ENCODE peak calls at places on chromosomes 6 and 20, in four cellular contexts. Z is T follicular helper cell, T is GM13976, E is uterus. Y is an unnamed sample.

GRCh38 chr20:61297981-61298380 is 45.9 kb downstream of the CDH4 start:
- DNase-seq in T (no peak), E (no peak), Z (no peak), Y (no peak)

GRCh38 chr20:51326241-51326819 is 216.2 kb downstream of the NFATC2 start:
- DNase-seq in Z (no peak), T (peak; percentile 54), E (no peak), Y (no peak)

GRCh38 chr6:44569931-44570385 is 182.5 kb downstream of the CDC5L start:
- DNase-seq in E (no peak), Z (no peak), T (no peak), Y (no peak)

GRCh38 chr6:72788188-72788587 is 166.3 kb downstream of the KCNQ5 start:
- DNase-seq in E (no peak), T (no peak), Z (no peak), Y (no peak)

GRCh38 chr6:87105823-87106222 is 10.9 kb upstream of the CGA start:
- DNase-seq in E (no peak), T (no peak), Z (no peak), Y (no peak)

GRCh38 chr6:157603314-157603940 is 219.6 kb upstream of the SNX9 start:
- DNase-seq in Z (no peak), T (no peak), E (no peak), Y (no peak)

GRCh38 chr6:38617856-38618255 is 21.9 kb downstream of the BTBD9 start:
- DNase-seq in Z (no peak), E (no peak), T (no peak), Y (no peak)

GRCh38 chr20:11585752-11586352 is 331.8 kb upstream of the BTBD3 start:
- DNase-seq in E (no peak), T (no peak), Z (no peak), Y (no peak)

GRCh38 chr6:154347981-154348380 is 8.6 kb downstream of the IPCEF1 start:
- DNase-seq in E (no peak), Z (no peak), T (no peak), Y (no peak)

GRCh38 chr20:5890773-5891441 is 59.4 kb downstream of the TRMT6 start:
- DNase-seq in E (no peak), Z (no peak), T (no peak), Y (no peak)

GRCh38 chr6:127446356-127446755 is 12.8 kb downstream of the KIAA0408 start:
- DNase-seq in T (no peak), E (no peak), Z (no peak), Y (no peak)

GRCh38 chr6:137845460-137845859 is 21.6 kb upstream of the TNFAIP3 start:
- DNase-seq in T (no peak), E (no peak), Z (no peak), Y (no peak)

GRCh38 chr6:38432479-38432878 is 207.2 kb downstream of the BTBD9 start:
- DNase-seq in T (no peak), Z (no peak), E (no peak), Y (no peak)

GRCh38 chr20:1674361-1674760 is 16.8 kb upstream of the SIRPG start:
- DNase-seq in E (no peak), T (no peak), Z (no peak), Y (no peak)

GRCh38 chr6:105397987-105398386 is 4.9 kb downstream of the PREP start:
- DNase-seq in T (no peak), E (no peak), Z (no peak), Y (no peak)

GRCh38 chr6:35240838-35241801 is 18.4 kb upstream of the ZNF76 start:
- DNase-seq in Z (peak; percentile 52), E (peak; percentile 69), T (peak; percentile 86), Y (peak; percentile 64)

GRCh38 chr20:13995841-13996240 is 525 bp downstream of the MACROD2 start:
- DNase-seq in T (no peak), E (peak; percentile 27), Z (no peak), Y (no peak)

GRCh38 chr6:124659427-124659826 is 302.8 kb upstream of the RNF217 start:
- DNase-seq in E (no peak), Z (no peak), T (no peak), Y (no peak)

GRCh38 chr20:43571310-43571709 is 12.5 kb downstream of the SGK2 start:
- DNase-seq in Z (no peak), E (no peak), T (no peak), Y (no peak)

GRCh38 chr6:159686697-159687096 is 6.3 kb downstream of the SOD2 start:
- DNase-seq in E (no peak), T (no peak), Z (no peak), Y (no peak)

GRCh38 chr6:2831392-2831791 is 10.3 kb downstream of the SERPINB1 start:
- DNase-seq in T (no peak), E (no peak), Z (no peak), Y (no peak)

GRCh38 chr6:39794231-39794630 is 2.1 kb downstream of the DAAM2 start:
- DNase-seq in E (no peak), Z (no peak), T (no peak), Y (no peak)

GRCh38 chr20:25315418-25316210 is 67.7 kb downstream of the PYGB start:
- DNase-seq in Z (no peak), T (no peak), E (no peak), Y (no peak)

GRCh38 chr6:38452816-38453215 is 186.9 kb downstream of the BTBD9 start:
- DNase-seq in Z (no peak), T (no peak), E (no peak), Y (no peak)

GRCh38 chr6:90285611-90286381 is 10.8 kb downstream of the BACH2 start:
- DNase-seq in Z (peak; percentile 35), T (peak; percentile 12), E (peak; percentile 64), Y (peak; percentile 48)

GRCh38 chr6:146700078-146700686 is 101.4 kb downstream of the ADGB start:
- DNase-seq in Z (peak; percentile 15), E (peak; percentile 45), T (peak; percentile 26), Y (peak; percentile 9)

GRCh38 chr6:103184776-103185175 is 1674.9 kb downstream of the HACE1 start:
- DNase-seq in Z (no peak), T (no peak), E (no peak), Y (no peak)

GRCh38 chr6:168149015-168149414 is 70.0 kb upstream of the FRMD1 start:
- DNase-seq in E (no peak), T (no peak), Z (no peak), Y (no peak)

GRCh38 chr6:75334266-75335040 is 49.9 kb upstream of the TMEM30A start:
- DNase-seq in Z (no peak), E (no peak), T (no peak), Y (no peak)

GRCh38 chr6:47484616-47485015 is 7.0 kb downstream of the CD2AP start:
- DNase-seq in T (no peak), E (no peak), Z (no peak), Y (no peak)

GRCh38 chr20:58389968-58390658 is 1.1 kb downstream of the VAPB start:
- DNase-seq in E (no peak), T (no peak), Z (no peak), Y (no peak)

GRCh38 chr6:12450446-12450845 is 160.3 kb downstream of the EDN1 start:
- DNase-seq in E (no peak), T (no peak), Z (no peak), Y (no peak)

GRCh38 chr6:2378891-2379652 is 133.7 kb upstream of the GMDS start:
- DNase-seq in E (no peak), T (no peak), Z (no peak), Y (no peak)

GRCh38 chr20:32672982-32673727 is 586 bp downstream of the C20orf203 start:
- DNase-seq in E (no peak), T (peak; percentile 81), Z (no peak), Y (peak; percentile 7)

Y was measured in memory B cell.